ENCODE peak calls at places on chromosomes 2 and 18, in seven cellular contexts. One of them, this sample, is unnamed.

GRCh38 chr18:42113529-42114191 is 158.6 kb downstream of the PIK3C3 start:
- DNase-seq in lung: no peak
- DNase-seq in foreskin fibroblast: peak; percentile 69
- DNase-seq in breast epithelium: no peak
- DNase-seq in psoas muscle: no peak
- DNase-seq in lower lobe of right lung: no peak
- DNase-seq in AG04450: peak; percentile 10
- DNase-seq in this sample: no peak

GRCh38 chr2:119233326-119234020 is 9.8 kb downstream of the STEAP3 start:
- DNase-seq in AG04450: no peak
- DNase-seq in lower lobe of right lung: no peak
- DNase-seq in breast epithelium: no peak
- DNase-seq in lung: no peak
- DNase-seq in foreskin fibroblast: peak; percentile 52
- DNase-seq in psoas muscle: peak; percentile 58
- DNase-seq in this sample: no peak

GRCh38 chr2:168687314-168687713 is 115.1 kb upstream of the NOSTRIN start:
- DNase-seq in lung: no peak
- DNase-seq in psoas muscle: no peak
- DNase-seq in foreskin fibroblast: peak; percentile 38
- DNase-seq in breast epithelium: no peak
- DNase-seq in AG04450: no peak
- DNase-seq in lower lobe of right lung: no peak
- DNase-seq in this sample: no peak

GRCh38 chr2:183227191-183227590 is 102.9 kb downstream of the NUP35 start:
- DNase-seq in lower lobe of right lung: no peak
- DNase-seq in breast epithelium: no peak
- DNase-seq in foreskin fibroblast: no peak
- DNase-seq in lung: no peak
- DNase-seq in AG04450: no peak
- DNase-seq in psoas muscle: no peak
- DNase-seq in this sample: no peak

GRCh38 chr2:62787381-62787780 is 81.9 kb downstream of the EHBP1 start:
- DNase-seq in foreskin fibroblast: peak; percentile 25
- DNase-seq in AG04450: no peak
- DNase-seq in breast epithelium: no peak
- DNase-seq in lower lobe of right lung: no peak
- DNase-seq in lung: no peak
- DNase-seq in psoas muscle: no peak
- DNase-seq in this sample: no peak

GRCh38 chr2:62114564-62114963 is 81.4 kb upstream of the B3GNT2 start:
- DNase-seq in lung: no peak
- DNase-seq in psoas muscle: no peak
- DNase-seq in foreskin fibroblast: no peak
- DNase-seq in lower lobe of right lung: no peak
- DNase-seq in AG04450: no peak
- DNase-seq in breast epithelium: no peak
- DNase-seq in this sample: no peak

GRCh38 chr2:105852066-105852465 is 107.4 kb downstream of the NCK2 start:
- DNase-seq in psoas muscle: no peak
- DNase-seq in AG04450: no peak
- DNase-seq in foreskin fibroblast: no peak
- DNase-seq in lower lobe of right lung: no peak
- DNase-seq in lung: no peak
- DNase-seq in breast epithelium: no peak
- DNase-seq in this sample: no peak

GRCh38 chr2:30106543-30106942 is 40.3 kb upstream of the YPEL5 start:
- DNase-seq in breast epithelium: no peak
- DNase-seq in foreskin fibroblast: peak; percentile 33
- DNase-seq in lung: no peak
- DNase-seq in psoas muscle: no peak
- DNase-seq in lower lobe of right lung: no peak
- DNase-seq in AG04450: no peak
- DNase-seq in this sample: no peak

GRCh38 chr18:22517356-22517755 is 99.6 kb upstream of the CTAGE1 start:
- DNase-seq in lower lobe of right lung: no peak
- DNase-seq in breast epithelium: no peak
- DNase-seq in psoas muscle: no peak
- DNase-seq in foreskin fibroblast: no peak
- DNase-seq in AG04450: no peak
- DNase-seq in lung: no peak
- DNase-seq in this sample: no peak

DNA sequence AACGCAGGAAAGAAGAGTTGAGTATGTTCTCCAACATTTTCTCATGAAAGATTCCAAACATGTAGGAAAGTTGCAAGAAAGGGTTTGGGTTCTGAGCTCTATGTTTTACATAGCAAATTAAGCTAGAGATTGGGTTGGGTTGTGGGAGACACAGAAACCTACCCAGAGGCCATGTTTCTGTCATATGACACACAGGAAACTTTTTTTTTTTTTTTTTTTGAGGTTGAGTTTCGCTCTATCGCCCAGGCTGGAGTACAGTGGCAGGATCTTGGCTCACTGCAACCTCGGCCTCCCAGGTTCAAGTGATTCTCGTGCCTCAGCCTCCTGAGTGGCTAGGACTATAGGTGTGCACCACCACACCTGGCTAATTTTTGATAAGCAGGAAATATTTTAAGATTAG is 57.6 kb downstream of the DOCK10 start:
- DNase-seq in lower lobe of right lung: no peak
- DNase-seq in lung: no peak
- DNase-seq in foreskin fibroblast: no peak
- DNase-seq in AG04450: no peak
- DNase-seq in psoas muscle: no peak
- DNase-seq in breast epithelium: no peak
- DNase-seq in this sample: no peak
- TF ChIP-seq CTCF in lower lobe of right lung: no peak
- TF ChIP-seq CTCF in lung: no peak
- TF ChIP-seq CTCF in foreskin fibroblast: no peak
- TF ChIP-seq CTCF in AG04450: no peak
- TF ChIP-seq CTCF in psoas muscle: no peak
- TF ChIP-seq CTCF in breast epithelium: no peak
- TF ChIP-seq CTCF in this sample: no peak

GRCh38 chr2:112591413-112591812 is 7.0 kb downstream of the CHCHD5 start:
- DNase-seq in lower lobe of right lung: no peak
- DNase-seq in breast epithelium: no peak
- DNase-seq in lung: no peak
- DNase-seq in psoas muscle: no peak
- DNase-seq in foreskin fibroblast: no peak
- DNase-seq in AG04450: no peak
- DNase-seq in this sample: no peak
- TF ChIP-seq CTCF in lower lobe of right lung: no peak
- TF ChIP-seq CTCF in breast epithelium: no peak
- TF ChIP-seq CTCF in lung: no peak
- TF ChIP-seq CTCF in psoas muscle: no peak
- TF ChIP-seq CTCF in foreskin fibroblast: no peak
- TF ChIP-seq CTCF in AG04450: no peak
- TF ChIP-seq CTCF in this sample: no peak

GRCh38 chr2:27306657-27307544 is 1.3 kb downstream of the UCN start:
- DNase-seq in lung: no peak
- DNase-seq in AG04450: no peak
- DNase-seq in lower lobe of right lung: peak; percentile 49
- DNase-seq in foreskin fibroblast: peak; percentile 40
- DNase-seq in psoas muscle: no peak
- DNase-seq in breast epithelium: no peak
- DNase-seq in this sample: peak; percentile 28
- TF ChIP-seq CTCF in lung: no peak
- TF ChIP-seq CTCF in AG04450: peak; percentile 12
- TF ChIP-seq CTCF in lower lobe of right lung: no peak
- TF ChIP-seq CTCF in foreskin fibroblast: no peak
- TF ChIP-seq CTCF in psoas muscle: no peak
- TF ChIP-seq CTCF in breast epithelium: no peak
- TF ChIP-seq CTCF in this sample: no peak

GRCh38 chr2:28391564-28392296 is 928 bp upstream of the FOSL2 start:
- DNase-seq in AG04450: peak; percentile 67
- DNase-seq in breast epithelium: peak; percentile 93
- DNase-seq in lower lobe of right lung: peak; percentile 95
- DNase-seq in psoas muscle: peak; percentile 95
- DNase-seq in lung: peak; percentile 94
- DNase-seq in foreskin fibroblast: peak; percentile 96
- DNase-seq in this sample: no peak

GRCh38 chr2:28390241-28390856 is 2.3 kb upstream of the FOSL2 start:
- DNase-seq in lung: peak; percentile 92
- DNase-seq in psoas muscle: peak; percentile 91
- DNase-seq in AG04450: peak; percentile 80
- DNase-seq in breast epithelium: peak; percentile 95
- DNase-seq in foreskin fibroblast: peak; percentile 94
- DNase-seq in lower lobe of right lung: peak; percentile 92
- DNase-seq in this sample: peak; percentile 56

GRCh38 chr2:28390857-28391563 is 1.6 kb upstream of the FOSL2 start:
- DNase-seq in breast epithelium: peak; percentile 79
- DNase-seq in lung: peak; percentile 77
- DNase-seq in foreskin fibroblast: peak; percentile 90
- DNase-seq in psoas muscle: peak; percentile 89
- DNase-seq in lower lobe of right lung: peak; percentile 85
- DNase-seq in AG04450: no peak
- DNase-seq in this sample: no peak

GRCh38 chr2:28387082-28387960 is 5.3 kb upstream of the FOSL2 start:
- DNase-seq in psoas muscle: no peak
- DNase-seq in breast epithelium: no peak
- DNase-seq in foreskin fibroblast: peak; percentile 32
- DNase-seq in lower lobe of right lung: no peak
- DNase-seq in lung: no peak
- DNase-seq in AG04450: no peak
- DNase-seq in this sample: no peak

DNA sequence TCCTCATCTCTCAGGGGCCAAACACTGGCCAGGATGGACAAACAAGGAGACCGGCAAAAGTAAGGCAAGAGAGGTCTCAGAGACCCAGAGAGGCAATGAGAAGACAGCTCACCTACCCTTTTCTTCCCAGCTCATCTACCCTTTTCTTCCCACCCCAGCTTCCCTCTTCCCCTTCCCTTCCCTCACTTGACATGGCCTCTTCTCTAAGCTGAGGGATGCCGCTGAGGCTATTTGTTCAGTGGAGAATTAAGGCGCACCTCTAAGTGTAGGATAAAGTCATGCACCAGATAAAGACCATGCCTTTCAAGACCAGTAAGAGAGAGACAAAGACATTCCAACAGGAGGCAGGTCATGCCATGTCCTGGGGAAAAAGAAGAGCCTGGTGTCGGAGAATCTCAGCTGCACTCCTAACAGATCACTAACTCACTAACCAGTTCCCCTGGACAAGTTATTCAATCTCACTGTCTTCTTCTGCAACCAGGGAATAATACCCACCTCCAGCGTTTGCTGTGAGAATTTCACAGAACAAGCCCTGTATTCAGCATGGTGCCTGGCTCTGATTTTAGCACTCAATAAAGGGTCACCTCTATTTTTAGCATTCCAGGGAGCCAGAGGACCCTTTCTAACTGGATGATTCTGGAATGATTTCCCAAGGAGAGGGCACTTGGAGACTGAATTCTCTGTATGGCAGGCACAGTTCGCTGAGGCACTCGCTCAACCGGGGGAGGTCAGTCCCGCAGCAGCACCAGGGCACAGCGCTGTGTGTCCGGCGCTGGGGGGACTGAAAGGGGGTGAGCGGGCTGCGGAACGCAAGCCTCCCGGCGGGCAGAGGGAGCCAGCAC is 3.0 kb upstream of the FOSL2 start:
- DNase-seq in AG04450: no peak
- DNase-seq in foreskin fibroblast: no peak
- DNase-seq in lower lobe of right lung: no peak
- DNase-seq in lung: no peak
- DNase-seq in psoas muscle: no peak
- DNase-seq in breast epithelium: no peak
- DNase-seq in this sample: no peak
- TF ChIP-seq CTCF in AG04450: peak; percentile 12
- TF ChIP-seq CTCF in foreskin fibroblast: no peak
- TF ChIP-seq CTCF in lower lobe of right lung: no peak
- TF ChIP-seq CTCF in lung: no peak
- TF ChIP-seq CTCF in psoas muscle: peak; percentile 6
- TF ChIP-seq CTCF in breast epithelium: no peak
- TF ChIP-seq CTCF in this sample: no peak